ENCODE peak calls at places on chromosomes 16 and 17, in four cellular contexts. D is HepG2, N is K562, W is H1. F is an unnamed sample.

GRCh38 chr16:24986512-24987303 is 28.5 kb downstream of the ARHGAP17 start:
- DNase-seq in D (peak; percentile 83), N (peak; percentile 82), W (no peak), F (no peak)

GRCh38 chr16:21159281-21159951 is 942 bp downstream of the LDAF1 start:
- DNase-seq in D (no peak), N (peak; percentile 41), W (no peak), F (no peak)

GRCh38 chr16:30741461-30741914 is 6.7 kb upstream of the PHKG2 start:
- DNase-seq in D (peak; percentile 61), N (no peak), W (no peak), F (no peak)

GRCh38 chr17:9209781-9210370 is 188.6 kb downstream of the NTN1 start:
- DNase-seq in D (no peak), N (no peak), W (no peak), F (no peak)

GRCh38 chr17:80116276-80116922 is 15.0 kb downstream of the GAA start:
- DNase-seq in D (no peak), N (no peak), W (no peak), F (no peak)

GRCh38 chr17:75454193-75454592 is 2.2 kb upstream of the TMEM94 start:
- DNase-seq in D (no peak), N (no peak), W (no peak), F (peak; percentile 66)

GRCh38 chr17:75906143-75906884 is 1.6 kb upstream of the MRPL38 start:
- DNase-seq in D (no peak), N (no peak), W (no peak), F (no peak)

GRCh38 chr17:11986939-11987329 is 10.3 kb downstream of the ZNF18 start:
- DNase-seq in D (peak; percentile 37), N (peak; percentile 14), W (no peak), F (no peak)

GRCh38 chr17:9839433-9839832 is 13.7 kb downstream of the GLP2R start:
- DNase-seq in D (no peak), N (no peak), W (peak; percentile 3), F (no peak)

GRCh38 chr17:27345141-27345904 is 51.4 kb downstream of the WSB1 start:
- DNase-seq in D (no peak), N (peak; percentile 84), W (peak; percentile 81), F (no peak)

GRCh38 chr17:39153541-39154111 is 2.2 kb upstream of the PLXDC1 start:
- DNase-seq in D (peak; percentile 90), N (peak; percentile 74), W (no peak), F (peak; percentile 71)

GRCh38 chr16:76500006-76500405 is 222.8 kb downstream of the CNTNAP4 start:
- DNase-seq in D (no peak), N (no peak), W (no peak), F (no peak)

GRCh38 chr16:575354-576196 is 5.8 kb downstream of the PIGQ start:
- DNase-seq in D (no peak), N (no peak), W (no peak), F (no peak)

GRCh38 chr16:577796-578195 is 8.0 kb downstream of the PIGQ start:
- DNase-seq in D (no peak), N (no peak), W (no peak), F (no peak)

GRCh38 chr16:578232-578869 is 8.6 kb downstream of the PIGQ start:
- DNase-seq in D (no peak), N (no peak), W (no peak), F (no peak)

GRCh38 chr16:576197-576822 is 6.5 kb downstream of the PIGQ start:
- DNase-seq in D (no peak), N (no peak), W (no peak), F (no peak)

DNA sequence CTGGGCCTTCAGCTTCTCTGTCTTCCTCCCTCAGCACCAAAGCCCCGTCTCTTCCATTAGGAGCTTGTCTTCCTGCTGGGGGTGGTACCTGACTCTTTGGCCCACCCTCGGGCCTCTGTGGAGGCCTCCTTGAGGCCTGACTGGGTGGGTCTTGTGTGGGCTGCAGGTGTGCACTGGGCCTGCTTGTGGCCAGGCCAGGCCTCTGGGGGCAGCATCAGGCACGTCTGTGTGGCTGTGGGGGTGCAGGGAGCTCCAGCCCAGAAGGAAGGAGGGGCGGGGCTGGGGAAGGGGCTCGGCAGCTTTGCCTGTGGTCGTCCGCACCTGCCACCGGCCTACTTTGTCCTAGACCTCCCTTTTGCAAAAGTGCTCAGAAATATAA is 7.0 kb downstream of the PIGQ start:
- DNase-seq in D (no peak), N (no peak), W (no peak), F (no peak)
- H3K4me1 ChIP-seq in D (peaks cover 12% of the 10 kb centered on the region), N (no peaks in the 10 kb centered on the region), W (no peaks in the 10 kb centered on the region), F (no peaks in the 10 kb centered on the region)

DNA sequence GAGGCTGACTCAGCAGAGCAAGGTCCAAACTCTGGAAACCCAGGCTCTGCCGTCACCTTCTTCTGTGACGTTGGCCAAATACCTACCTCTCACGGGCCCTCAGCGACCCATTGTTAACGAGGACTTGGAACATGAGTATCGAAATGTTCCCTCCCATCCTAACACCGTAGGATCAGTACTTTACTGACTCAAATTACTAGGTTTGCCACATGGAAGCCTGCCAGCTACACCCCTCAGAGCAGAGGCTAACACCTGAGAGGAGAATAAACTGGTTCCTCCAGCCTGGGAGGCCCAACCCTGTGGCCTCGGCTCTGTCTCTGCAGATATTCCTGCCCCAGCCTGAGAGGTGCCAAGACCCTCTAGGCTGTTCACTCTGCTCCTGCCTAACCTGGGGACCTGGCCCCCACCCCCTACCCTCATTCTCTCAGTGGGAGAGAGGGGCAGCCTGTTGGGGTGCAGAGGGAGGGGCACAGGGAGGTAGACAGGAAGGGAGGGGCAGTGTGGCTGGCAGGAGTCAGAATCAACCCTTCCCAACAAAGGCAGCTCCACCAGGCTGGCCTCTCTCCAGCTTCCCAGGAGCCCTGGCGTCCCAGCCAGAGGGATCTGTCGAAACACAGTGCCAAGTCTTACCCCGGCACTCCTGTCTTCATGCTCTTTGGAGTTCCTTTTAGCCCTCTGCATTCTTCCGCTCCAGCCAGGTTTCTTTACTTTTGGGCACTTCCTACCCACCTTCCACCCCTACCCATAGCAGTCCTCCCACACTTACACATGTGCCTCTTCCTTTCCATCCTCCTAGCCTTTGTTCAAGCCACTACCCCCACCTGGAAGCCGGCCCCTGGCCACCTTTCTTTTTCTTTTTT is 4.2 kb downstream of the PITPNM3 start:
- DNase-seq in D (no peak), N (no peak), W (no peak), F (no peak)
- TF ChIP-seq HDAC6 in D (no peak), N (no peak), W (no peak), F (no peak)

GRCh38 chr16:74578433-74578832 is 28.5 kb downstream of the GLG1 start:
- DNase-seq in D (no peak), N (no peak), W (no peak), F (no peak)
- H3K4me1 ChIP-seq in D (peaks cover 39% of the 10 kb centered on the region), N (peaks cover 4% of the 10 kb centered on the region), W (no peaks in the 10 kb centered on the region), F (peaks cover 24% of the 10 kb centered on the region)

DNA sequence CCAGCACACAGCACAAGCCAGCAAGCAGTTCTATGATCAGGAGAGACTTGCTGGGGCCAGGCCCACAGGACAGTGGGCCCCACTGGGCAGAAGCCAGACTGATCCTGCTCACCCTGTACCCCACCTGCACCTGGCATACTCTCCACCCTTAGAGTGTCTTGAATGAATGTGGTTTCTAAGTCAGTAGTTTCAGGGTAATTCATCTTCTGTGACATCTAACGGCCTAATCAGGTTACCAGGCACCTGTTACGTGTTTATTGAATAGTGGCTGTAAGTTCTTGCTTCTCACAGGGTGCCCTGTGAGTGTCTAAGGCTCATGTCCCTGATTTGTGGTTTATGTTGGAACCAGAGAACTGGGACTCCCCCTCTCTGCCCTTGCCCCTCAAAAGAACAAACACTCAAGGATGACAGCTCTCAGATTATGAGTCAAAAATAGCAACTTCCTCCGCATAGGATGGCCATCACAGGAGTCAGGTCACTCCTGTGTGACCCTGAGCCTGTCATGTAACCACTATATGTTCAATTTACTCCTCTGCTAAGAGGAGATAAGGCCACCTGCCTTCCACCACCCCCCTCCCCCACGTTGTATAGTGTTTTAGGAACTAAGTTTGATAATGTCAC is 7.0 kb upstream of the OR2C1 start:
- DNase-seq in D (no peak), N (peak; percentile 85), W (no peak), F (peak; percentile 24)
- TF ChIP-seq HDAC6 in D (no peak), N (no peak), W (no peak), F (no peak)

GRCh38 chr17:16212793-16213192 is 2.5 kb downstream of the NCOR1 start:
- DNase-seq in D (peak; percentile 10), N (no peak), W (no peak), F (no peak)

GRCh38 chr17:16215965-16216316 is 607 bp upstream of the NCOR1 start:
- DNase-seq in D (peak; percentile 57), N (peak; percentile 37), W (no peak), F (no peak)

GRCh38 chr17:16215002-16215272 is 397 bp downstream of the NCOR1 start:
- DNase-seq in D (peak; percentile 31), N (peak; percentile 39), W (no peak), F (no peak)

GRCh38 chr17:16215273-16215964 is at the start of gene NCOR1:
- DNase-seq in D (peak; percentile 85), N (peak; percentile 79), W (peak; percentile 78), F (no peak)

GRCh38 chr17:16214190-16215001 is 938 bp downstream of the NCOR1 start:
- DNase-seq in D (no peak), N (no peak), W (no peak), F (no peak)
- H3K4me1 ChIP-seq in D (peaks cover 39% of the 10 kb centered on the region), N (no peaks in the 10 kb centered on the region), W (peaks cover 5% of the 10 kb centered on the region), F (peaks cover 4% of the 10 kb centered on the region)

GRCh38 chr16:80460004-80460403 is 80.8 kb upstream of the DYNLRB2 start:
- DNase-seq in D (no peak), N (no peak), W (no peak), F (no peak)
- TF ChIP-seq HDAC6 in D (no peak), N (no peak), W (no peak), F (no peak)

DNA sequence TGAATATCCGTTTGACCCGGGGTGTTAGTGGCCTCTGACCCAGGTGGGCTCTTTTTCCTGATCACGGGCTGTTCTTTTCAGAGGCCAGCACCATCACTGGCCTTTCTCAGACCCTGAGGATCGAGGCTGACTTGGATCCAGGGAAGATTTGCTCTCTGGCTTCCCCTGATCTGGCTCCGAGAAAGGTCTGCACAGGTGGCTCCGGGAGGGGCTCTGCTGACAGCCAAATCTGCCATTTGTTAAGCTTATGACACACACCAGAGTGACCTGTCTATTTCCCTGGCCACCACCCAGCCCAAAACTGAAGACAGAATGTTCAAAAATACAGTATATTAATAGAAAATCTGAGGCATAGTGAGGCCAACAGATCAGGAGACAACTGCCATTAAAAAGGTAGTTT is 221.8 kb upstream of the TNRC6C start:
- DNase-seq in D (no peak), N (no peak), W (no peak), F (no peak)
- H3K4me1 ChIP-seq in D (peaks cover 5% of the 10 kb centered on the region), N (no peaks in the 10 kb centered on the region), W (peaks cover 11% of the 10 kb centered on the region), F (no peaks in the 10 kb centered on the region)

GRCh38 chr16:66006485-66006884 is 360.0 kb upstream of the CDH5 start:
- DNase-seq in D (no peak), N (no peak), W (no peak), F (no peak)

GRCh38 chr16:66003196-66003595 is 363.3 kb upstream of the CDH5 start:
- DNase-seq in D (no peak), N (no peak), W (no peak), F (no peak)

GRCh38 chr16:66004706-66005105 is 361.8 kb upstream of the CDH5 start:
- DNase-seq in D (no peak), N (no peak), W (no peak), F (no peak)

GRCh38 chr16:66007717-66008116 is 358.8 kb upstream of the CDH5 start:
- DNase-seq in D (no peak), N (no peak), W (no peak), F (no peak)

GRCh38 chr16:66008136-66008535 is 358.4 kb upstream of the CDH5 start:
- DNase-seq in D (no peak), N (no peak), W (no peak), F (no peak)
- TF ChIP-seq HDAC6 in D (no peak), N (no peak), W (no peak), F (no peak)

F was measured in GM12878.